ENCODE peak calls at places on chromosomes 4 and X, in eight cellular contexts. One of them, this sample, is unnamed.

GRCh38 chrX:11059923-11060322 is 51.2 kb upstream of the HCCS start:
- DNase-seq in tibial nerve: no peak
- DNase-seq in psoas muscle: no peak
- DNase-seq in neural progenitor cell: no peak
- DNase-seq in body of pancreas: no peak
- DNase-seq in neuronal stem cell: no peak
- DNase-seq in keratinocyte: no peak
- DNase-seq in sigmoid colon: no peak
- DNase-seq in this sample: peak

GRCh38 chr4:62344915-62345314 is 1144.8 kb downstream of the ADGRL3 start:
- DNase-seq in psoas muscle: no peak
- DNase-seq in neuronal stem cell: no peak
- DNase-seq in keratinocyte: no peak
- DNase-seq in sigmoid colon: no peak
- DNase-seq in neural progenitor cell: no peak
- DNase-seq in tibial nerve: no peak
- DNase-seq in body of pancreas: no peak
- DNase-seq in this sample: no peak

GRCh38 chr4:75514949-75515612 is 808 bp downstream of the THAP6 start:
- DNase-seq in neural progenitor cell: peak
- DNase-seq in psoas muscle: no peak
- DNase-seq in neuronal stem cell: no peak
- DNase-seq in sigmoid colon: no peak
- DNase-seq in keratinocyte: no peak
- DNase-seq in tibial nerve: no peak
- DNase-seq in body of pancreas: no peak
- DNase-seq in this sample: no peak

GRCh38 chr4:171629737-171630136 is 183.5 kb upstream of the GALNTL6 start:
- DNase-seq in neuronal stem cell: no peak
- DNase-seq in tibial nerve: no peak
- DNase-seq in sigmoid colon: no peak
- DNase-seq in body of pancreas: no peak
- DNase-seq in neural progenitor cell: peak
- DNase-seq in keratinocyte: no peak
- DNase-seq in psoas muscle: no peak
- DNase-seq in this sample: no peak

GRCh38 chr4:46993075-46994006 is at the start of gene GABRA4:
- DNase-seq in body of pancreas: no peak
- DNase-seq in psoas muscle: no peak
- DNase-seq in sigmoid colon: no peak
- DNase-seq in neuronal stem cell: peak
- DNase-seq in neural progenitor cell: peak
- DNase-seq in tibial nerve: no peak
- DNase-seq in keratinocyte: no peak
- DNase-seq in this sample: no peak

GRCh38 chr4:56181140-56181950 is 205.9 kb downstream of the AASDH start:
- DNase-seq in sigmoid colon: no peak
- DNase-seq in body of pancreas: no peak
- DNase-seq in keratinocyte: no peak
- DNase-seq in neural progenitor cell: no peak
- DNase-seq in neuronal stem cell: no peak
- DNase-seq in psoas muscle: no peak
- DNase-seq in tibial nerve: no peak
- DNase-seq in this sample: peak

GRCh38 chr4:124713213-124713592 is 671 bp upstream of the ANKRD50 start:
- DNase-seq in neural progenitor cell: no peak
- DNase-seq in tibial nerve: peak
- DNase-seq in psoas muscle: peak
- DNase-seq in neuronal stem cell: no peak
- DNase-seq in keratinocyte: no peak
- DNase-seq in body of pancreas: peak
- DNase-seq in sigmoid colon: peak
- DNase-seq in this sample: peak

GRCh38 chr4:186881521-186882220 is 158.0 kb upstream of the FAT1 start:
- DNase-seq in sigmoid colon: no peak
- DNase-seq in keratinocyte: no peak
- DNase-seq in body of pancreas: no peak
- DNase-seq in tibial nerve: no peak
- DNase-seq in neural progenitor cell: no peak
- DNase-seq in psoas muscle: no peak
- DNase-seq in neuronal stem cell: no peak
- DNase-seq in this sample: no peak

GRCh38 chr4:178241601-178242118 is 799.4 kb upstream of the AGA start:
- DNase-seq in psoas muscle: no peak
- DNase-seq in neuronal stem cell: no peak
- DNase-seq in keratinocyte: no peak
- DNase-seq in sigmoid colon: no peak
- DNase-seq in body of pancreas: no peak
- DNase-seq in tibial nerve: no peak
- DNase-seq in neural progenitor cell: no peak
- DNase-seq in this sample: no peak

GRCh38 chr4:37066149-37066548 is 178.4 kb upstream of the NWD2 start:
- DNase-seq in tibial nerve: no peak
- DNase-seq in neuronal stem cell: no peak
- DNase-seq in body of pancreas: peak
- DNase-seq in neural progenitor cell: no peak
- DNase-seq in psoas muscle: no peak
- DNase-seq in sigmoid colon: no peak
- DNase-seq in keratinocyte: no peak
- DNase-seq in this sample: peak

GRCh38 chr4:87864321-87864720 is 31.6 kb downstream of the MEPE start:
- DNase-seq in psoas muscle: no peak
- DNase-seq in tibial nerve: no peak
- DNase-seq in sigmoid colon: no peak
- DNase-seq in keratinocyte: no peak
- DNase-seq in neural progenitor cell: no peak
- DNase-seq in body of pancreas: no peak
- DNase-seq in neuronal stem cell: no peak
- DNase-seq in this sample: no peak

GRCh38 chrX:152930516-152930915 is 32.6 kb downstream of the ZNF185 start:
- DNase-seq in psoas muscle: no peak
- DNase-seq in body of pancreas: peak
- DNase-seq in neural progenitor cell: no peak
- DNase-seq in neuronal stem cell: no peak
- DNase-seq in tibial nerve: no peak
- DNase-seq in keratinocyte: no peak
- DNase-seq in sigmoid colon: no peak
- DNase-seq in this sample: no peak

GRCh38 chr4:75168548-75168947 is 235.6 kb downstream of the PARM1 start:
- DNase-seq in sigmoid colon: no peak
- DNase-seq in tibial nerve: no peak
- DNase-seq in psoas muscle: no peak
- DNase-seq in keratinocyte: no peak
- DNase-seq in neuronal stem cell: no peak
- DNase-seq in neural progenitor cell: no peak
- DNase-seq in body of pancreas: no peak
- DNase-seq in this sample: no peak

GRCh38 chr4:145048817-145049216 is 49.2 kb downstream of the ANAPC10 start:
- DNase-seq in tibial nerve: no peak
- DNase-seq in psoas muscle: no peak
- DNase-seq in sigmoid colon: no peak
- DNase-seq in neuronal stem cell: no peak
- DNase-seq in keratinocyte: no peak
- DNase-seq in body of pancreas: no peak
- DNase-seq in neural progenitor cell: no peak
- DNase-seq in this sample: no peak

GRCh38 chr4:38788327-38788726 is 5.5 kb upstream of the TLR10 start:
- DNase-seq in keratinocyte: peak
- DNase-seq in tibial nerve: no peak
- DNase-seq in neural progenitor cell: no peak
- DNase-seq in psoas muscle: no peak
- DNase-seq in body of pancreas: no peak
- DNase-seq in sigmoid colon: no peak
- DNase-seq in neuronal stem cell: no peak
- DNase-seq in this sample: no peak

GRCh38 chrX:42025861-42026260 is 102.5 kb upstream of the CASK start:
- DNase-seq in sigmoid colon: no peak
- DNase-seq in tibial nerve: no peak
- DNase-seq in neural progenitor cell: no peak
- DNase-seq in psoas muscle: no peak
- DNase-seq in keratinocyte: no peak
- DNase-seq in body of pancreas: no peak
- DNase-seq in neuronal stem cell: no peak
- DNase-seq in this sample: no peak

GRCh38 chr4:139552506-139552905 is 3.5 kb downstream of the SETD7 start:
- DNase-seq in sigmoid colon: no peak
- DNase-seq in keratinocyte: no peak
- DNase-seq in psoas muscle: no peak
- DNase-seq in body of pancreas: no peak
- DNase-seq in tibial nerve: no peak
- DNase-seq in neural progenitor cell: no peak
- DNase-seq in neuronal stem cell: no peak
- DNase-seq in this sample: no peak

GRCh38 chr4:122692641-122693520 is 39.6 kb upstream of the BBS12 start:
- DNase-seq in neuronal stem cell: no peak
- DNase-seq in body of pancreas: no peak
- DNase-seq in tibial nerve: no peak
- DNase-seq in sigmoid colon: no peak
- DNase-seq in psoas muscle: no peak
- DNase-seq in neural progenitor cell: no peak
- DNase-seq in keratinocyte: no peak
- DNase-seq in this sample: no peak

GRCh38 chr4:121736735-121737351 is 28.1 kb downstream of the SMIM43 start:
- DNase-seq in sigmoid colon: no peak
- DNase-seq in neural progenitor cell: peak
- DNase-seq in psoas muscle: no peak
- DNase-seq in keratinocyte: no peak
- DNase-seq in body of pancreas: peak
- DNase-seq in tibial nerve: no peak
- DNase-seq in neuronal stem cell: peak
- DNase-seq in this sample: peak

GRCh38 chrX:85851418-85851817 is 195.9 kb downstream of the CHM start:
- DNase-seq in tibial nerve: no peak
- DNase-seq in neuronal stem cell: peak
- DNase-seq in body of pancreas: peak
- DNase-seq in keratinocyte: no peak
- DNase-seq in psoas muscle: no peak
- DNase-seq in sigmoid colon: no peak
- DNase-seq in neural progenitor cell: peak
- DNase-seq in this sample: no peak

GRCh38 chr4:54050214-54050904 is 14.0 kb downstream of the CHIC2 start:
- DNase-seq in psoas muscle: no peak
- DNase-seq in neuronal stem cell: no peak
- DNase-seq in neural progenitor cell: no peak
- DNase-seq in keratinocyte: no peak
- DNase-seq in sigmoid colon: no peak
- DNase-seq in body of pancreas: no peak
- DNase-seq in tibial nerve: no peak
- DNase-seq in this sample: no peak
- H3K27ac ChIP-seq in psoas muscle: no peak
- H3K27ac ChIP-seq in neuronal stem cell: no peak
- H3K27ac ChIP-seq in neural progenitor cell: no peak
- H3K27ac ChIP-seq in keratinocyte: no peak
- H3K27ac ChIP-seq in sigmoid colon: no peak
- H3K27ac ChIP-seq in body of pancreas: no peak
- H3K27ac ChIP-seq in tibial nerve: no peak
- H3K27ac ChIP-seq in this sample: no peak

GRCh38 chr4:133996431-133997121 is 205.0 kb downstream of the PABPC4L start:
- DNase-seq in tibial nerve: no peak
- DNase-seq in psoas muscle: no peak
- DNase-seq in keratinocyte: no peak
- DNase-seq in neuronal stem cell: no peak
- DNase-seq in body of pancreas: no peak
- DNase-seq in sigmoid colon: no peak
- DNase-seq in neural progenitor cell: peak
- DNase-seq in this sample: no peak
- H3K27ac ChIP-seq in tibial nerve: no peak
- H3K27ac ChIP-seq in psoas muscle: no peak
- H3K27ac ChIP-seq in keratinocyte: no peak
- H3K27ac ChIP-seq in neuronal stem cell: no peak
- H3K27ac ChIP-seq in body of pancreas: no peak
- H3K27ac ChIP-seq in sigmoid colon: no peak
- H3K27ac ChIP-seq in neural progenitor cell: no peak
- H3K27ac ChIP-seq in this sample: no peak

GRCh38 chr4:3121110-3121509 is 46.6 kb downstream of the HTT start:
- DNase-seq in tibial nerve: no peak
- DNase-seq in sigmoid colon: no peak
- DNase-seq in psoas muscle: no peak
- DNase-seq in keratinocyte: no peak
- DNase-seq in body of pancreas: no peak
- DNase-seq in neural progenitor cell: no peak
- DNase-seq in neuronal stem cell: no peak
- DNase-seq in this sample: no peak

GRCh38 chr4:3123201-3123671 is 48.8 kb downstream of the HTT start:
- DNase-seq in neuronal stem cell: no peak
- DNase-seq in keratinocyte: no peak
- DNase-seq in neural progenitor cell: no peak
- DNase-seq in psoas muscle: no peak
- DNase-seq in sigmoid colon: no peak
- DNase-seq in body of pancreas: no peak
- DNase-seq in tibial nerve: no peak
- DNase-seq in this sample: peak

GRCh38 chr4:3124070-3124767 is 49.7 kb downstream of the HTT start:
- DNase-seq in neuronal stem cell: no peak
- DNase-seq in body of pancreas: no peak
- DNase-seq in neural progenitor cell: no peak
- DNase-seq in tibial nerve: no peak
- DNase-seq in psoas muscle: no peak
- DNase-seq in keratinocyte: no peak
- DNase-seq in sigmoid colon: no peak
- DNase-seq in this sample: no peak

GRCh38 chr4:3122081-3122563 is 47.6 kb downstream of the HTT start:
- DNase-seq in tibial nerve: no peak
- DNase-seq in psoas muscle: no peak
- DNase-seq in neural progenitor cell: no peak
- DNase-seq in keratinocyte: no peak
- DNase-seq in sigmoid colon: no peak
- DNase-seq in neuronal stem cell: no peak
- DNase-seq in body of pancreas: no peak
- DNase-seq in this sample: peak

DNA sequence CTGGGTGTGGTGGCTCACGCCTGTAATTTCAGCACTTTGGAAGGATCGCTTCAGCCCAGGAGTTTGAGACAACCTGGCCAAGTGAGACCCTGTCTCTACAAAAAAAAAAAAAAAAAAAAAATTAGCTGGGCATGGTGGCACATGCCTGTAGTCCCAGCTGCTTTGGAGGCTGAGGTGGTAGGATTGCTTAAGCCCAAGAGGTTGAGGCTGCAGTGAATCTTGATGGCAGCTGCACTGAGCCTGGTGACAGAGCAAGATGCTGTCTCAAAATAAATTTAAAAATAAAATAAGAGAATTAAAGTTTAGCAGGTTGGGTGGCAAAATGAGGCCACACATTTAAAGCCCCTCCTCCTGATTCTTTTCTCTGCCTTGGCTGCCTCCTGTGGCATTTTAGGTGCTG is 47.1 kb downstream of the HTT start:
- DNase-seq in neural progenitor cell: no peak
- DNase-seq in body of pancreas: no peak
- DNase-seq in tibial nerve: no peak
- DNase-seq in psoas muscle: no peak
- DNase-seq in sigmoid colon: no peak
- DNase-seq in keratinocyte: no peak
- DNase-seq in neuronal stem cell: no peak
- DNase-seq in this sample: no peak
- H3K27ac ChIP-seq in neural progenitor cell: no peak
- H3K27ac ChIP-seq in body of pancreas: peak
- H3K27ac ChIP-seq in tibial nerve: peak
- H3K27ac ChIP-seq in psoas muscle: peak
- H3K27ac ChIP-seq in sigmoid colon: peak
- H3K27ac ChIP-seq in keratinocyte: no peak
- H3K27ac ChIP-seq in neuronal stem cell: no peak
- H3K27ac ChIP-seq in this sample: peak

GRCh38 chrX:6985537-6985936 is 162.0 kb upstream of the STS start:
- DNase-seq in neural progenitor cell: no peak
- DNase-seq in keratinocyte: no peak
- DNase-seq in neuronal stem cell: no peak
- DNase-seq in sigmoid colon: no peak
- DNase-seq in body of pancreas: peak
- DNase-seq in psoas muscle: no peak
- DNase-seq in tibial nerve: no peak
- DNase-seq in this sample: no peak

GRCh38 chrX:6981718-6982406 is 165.7 kb upstream of the STS start:
- DNase-seq in sigmoid colon: no peak
- DNase-seq in neural progenitor cell: no peak
- DNase-seq in keratinocyte: no peak
- DNase-seq in neuronal stem cell: no peak
- DNase-seq in tibial nerve: no peak
- DNase-seq in body of pancreas: no peak
- DNase-seq in psoas muscle: no peak
- DNase-seq in this sample: no peak
- H3K27ac ChIP-seq in sigmoid colon: no peak
- H3K27ac ChIP-seq in neural progenitor cell: no peak
- H3K27ac ChIP-seq in keratinocyte: no peak
- H3K27ac ChIP-seq in neuronal stem cell: no peak
- H3K27ac ChIP-seq in tibial nerve: no peak
- H3K27ac ChIP-seq in body of pancreas: no peak
- H3K27ac ChIP-seq in psoas muscle: no peak
- H3K27ac ChIP-seq in this sample: no peak

This sample was measured in SJCRH30.